ENCODE peak calls at places on chromosomes 5 and 9, in seven cellular contexts. L is IMR-90, M is body of pancreas, Q is uterus, T is A549, P is prostate gland, X is right lobe of liver. N is an unnamed sample. For H3K4me1, the result is how much of the 10 kb centered on the place peaks cover.

GRCh38 chr5:132237141-132237540 is 9.5 kb upstream of the P4HA2 start:
- DNase-seq in M (no peak), P (no peak), T (no peak), X (no peak), Q (no peak), L (peak), N (no peak)

GRCh38 chr5:121630402-121630801 is 221.3 kb upstream of the FTMT start:
- DNase-seq in M (no peak), T (no peak), Q (no peak), L (peak), P (no peak), X (no peak), N (no peak)

GRCh38 chr5:57311251-57311650 is 137.4 kb downstream of the GPBP1 start:
- DNase-seq in P (no peak), X (no peak), T (no peak), L (no peak), Q (no peak), M (no peak), N (no peak)

GRCh38 chr5:96124589-96124988 is 162.9 kb upstream of the ELL2 start:
- DNase-seq in Q (no peak), X (no peak), T (no peak), L (peak), M (no peak), P (no peak), N (no peak)

GRCh38 chr5:146710348-146710747 is 168.2 kb downstream of the PPP2R2B start:
- DNase-seq in P (no peak), L (no peak), M (no peak), X (no peak), Q (no peak), T (no peak), N (no peak)

GRCh38 chr5:19771174-19771835 is 216.7 kb downstream of the CDH18 start:
- DNase-seq in P (no peak), T (no peak), Q (no peak), M (no peak), X (no peak), L (peak), N (no peak)

GRCh38 chr5:95317687-95318086 is 32.8 kb upstream of the MCTP1 start:
- DNase-seq in Q (no peak), L (no peak), P (peak), T (no peak), X (no peak), M (peak), N (no peak)

GRCh38 chr5:27908341-27908740 is 870.0 kb upstream of the CDH9 start:
- DNase-seq in P (no peak), X (no peak), M (no peak), T (no peak), L (no peak), Q (no peak), N (no peak)

GRCh38 chr9:98809311-98810105 is 2.0 kb downstream of the GALNT12 start:
- DNase-seq in T (no peak), Q (no peak), P (no peak), X (no peak), L (no peak), M (peak), N (no peak)

GRCh38 chr5:146623009-146623408 is 107.0 kb upstream of the GPR151 start:
- DNase-seq in P (no peak), L (no peak), T (no peak), M (no peak), Q (no peak), X (no peak), N (no peak)

GRCh38 chr5:39009280-39009679 is 64.9 kb downstream of the RICTOR start:
- DNase-seq in M (no peak), T (no peak), L (no peak), X (no peak), Q (no peak), P (no peak), N (no peak)

GRCh38 chr5:150500905-150501304 is 7.0 kb upstream of the NDST1 start:
- DNase-seq in T (no peak), Q (no peak), X (no peak), P (no peak), L (no peak), M (no peak), N (no peak)

GRCh38 chr5:150498501-150498900 is 9.4 kb upstream of the NDST1 start:
- DNase-seq in M (no peak), T (no peak), L (no peak), X (no peak), P (no peak), Q (no peak), N (no peak)

GRCh38 chr5:150498971-150499370 is 9.0 kb upstream of the NDST1 start:
- DNase-seq in T (no peak), P (no peak), L (no peak), Q (no peak), M (no peak), X (no peak), N (no peak)

GRCh38 chr5:150500328-150500841 is 7.5 kb upstream of the NDST1 start:
- DNase-seq in L (no peak), Q (no peak), T (no peak), X (no peak), M (no peak), P (no peak), N (peak)

DNA sequence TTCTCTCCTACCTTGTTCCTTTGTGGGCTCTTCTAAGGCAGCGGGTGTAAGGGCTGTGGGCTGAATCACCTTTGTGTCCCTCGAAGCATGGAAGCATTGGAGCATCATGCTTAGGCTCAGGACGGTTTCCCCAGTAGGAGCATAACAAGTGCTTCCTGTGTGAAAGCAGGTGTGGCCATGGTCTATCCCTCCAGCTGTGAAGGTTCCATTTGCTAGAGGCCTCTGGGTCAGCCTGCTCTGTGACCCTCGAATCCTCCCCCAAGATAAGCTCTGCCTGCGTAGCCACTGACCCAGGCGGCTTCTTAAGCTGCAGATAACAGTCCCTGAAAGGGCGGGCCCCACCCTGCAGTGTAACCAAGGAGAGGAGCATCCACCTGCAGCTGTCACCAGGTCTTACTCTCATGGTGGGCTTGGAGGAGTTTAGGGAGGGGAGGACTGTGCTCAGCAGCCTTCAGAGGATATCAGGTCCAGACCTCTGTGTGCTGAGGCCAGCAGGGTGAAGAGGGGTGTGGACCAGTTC is 8.4 kb upstream of the NDST1 start:
- DNase-seq in T (no peak), P (no peak), M (no peak), X (no peak), L (no peak), Q (no peak), N (no peak)
- H3K4me1 ChIP-seq in T (half or more), P (under half), M (half or more), X (half or more), L (half or more), Q (under half), N (half or more)

GRCh38 chr5:115844321-115844817 is 2.6 kb downstream of the AP3S1 start:
- DNase-seq in Q (no peak), T (no peak), M (no peak), P (no peak), X (no peak), L (no peak), N (no peak)

GRCh38 chr5:115850771-115851416 is 9.2 kb downstream of the AP3S1 start:
- DNase-seq in M (no peak), Q (no peak), L (peak), P (no peak), X (no peak), T (no peak), N (no peak)

GRCh38 chr5:115849258-115849798 is 7.6 kb downstream of the AP3S1 start:
- DNase-seq in Q (no peak), M (no peak), X (no peak), T (no peak), L (no peak), P (no peak), N (no peak)

GRCh38 chr5:115843444-115844130 is 1.9 kb downstream of the AP3S1 start:
- DNase-seq in T (no peak), X (no peak), Q (no peak), M (no peak), L (no peak), P (no peak), N (no peak)

GRCh38 chr5:115847290-115847689 is 5.6 kb downstream of the AP3S1 start:
- DNase-seq in T (no peak), Q (no peak), P (no peak), M (no peak), L (no peak), X (no peak), N (no peak)
- H3K27ac ChIP-seq in T (no peak), Q (no peak), P (no peak), M (no peak), L (no peak), X (no peak), N (no peak)

GRCh38 chr5:6765612-6766525 is 52.6 kb downstream of the TENT4A start:
- DNase-seq in T (peak), M (peak), L (peak), X (peak), P (peak), Q (peak), N (peak)
- TF ChIP-seq POLR2A in T (peak), M (no peak), L (no peak), X (no peak), P (no peak), Q (no peak), N (no peak)

DNA sequence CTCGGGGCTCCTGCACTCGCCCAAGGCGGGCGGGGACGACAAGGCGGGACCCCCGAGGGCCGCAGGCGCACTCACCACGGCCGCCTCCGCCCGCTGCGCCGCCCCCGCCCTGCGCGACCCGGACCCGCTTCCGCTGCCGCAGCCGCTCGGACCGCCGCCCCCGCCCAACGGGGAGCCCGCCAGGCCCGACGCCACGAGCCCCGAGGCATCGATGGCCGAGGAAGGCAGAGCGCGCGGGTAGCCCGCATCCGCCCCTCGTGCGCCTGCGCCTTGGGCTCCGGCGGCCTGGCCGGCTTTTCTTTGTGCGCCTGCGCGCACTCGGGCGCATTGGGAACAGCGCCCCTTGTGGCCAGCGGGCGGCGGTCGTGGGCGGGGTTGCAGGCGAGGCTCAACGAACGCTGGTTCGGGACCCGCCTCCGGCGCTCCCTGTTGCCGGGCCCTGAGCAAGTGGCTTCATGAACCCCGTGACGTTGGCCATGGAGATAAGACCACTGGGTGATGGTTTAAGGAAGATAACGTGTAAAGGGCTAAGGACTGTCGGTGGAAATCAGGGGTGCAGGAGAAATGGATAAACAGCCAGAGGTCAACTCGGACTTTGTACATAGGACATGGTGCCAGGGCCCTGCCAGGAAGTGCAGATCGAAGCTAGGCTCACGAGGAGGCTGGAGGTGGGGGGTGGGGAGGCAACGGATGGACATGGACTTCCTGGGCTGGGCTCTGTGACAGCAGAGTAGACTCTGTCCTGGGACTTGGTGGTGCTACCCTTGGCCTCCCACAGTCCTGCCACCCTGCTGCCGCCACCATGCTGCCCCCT is at the start of the genes C8G and FBXW5:
- DNase-seq in Q (peak), T (peak), P (peak), L (peak), M (peak), X (peak), N (peak)
- H3K4me1 ChIP-seq in Q (under half), T (under half), P (under half), L (under half), M (under half), X (under half), N (half or more)

GRCh38 chr9:89465726-89466308 is 32.1 kb downstream of the SEMA4D start:
- DNase-seq in Q (no peak), L (no peak), P (no peak), X (no peak), M (no peak), T (no peak), N (peak)
- H3K27ac ChIP-seq in Q (no peak), L (no peak), P (no peak), X (no peak), M (no peak), T (no peak), N (no peak)

DNA sequence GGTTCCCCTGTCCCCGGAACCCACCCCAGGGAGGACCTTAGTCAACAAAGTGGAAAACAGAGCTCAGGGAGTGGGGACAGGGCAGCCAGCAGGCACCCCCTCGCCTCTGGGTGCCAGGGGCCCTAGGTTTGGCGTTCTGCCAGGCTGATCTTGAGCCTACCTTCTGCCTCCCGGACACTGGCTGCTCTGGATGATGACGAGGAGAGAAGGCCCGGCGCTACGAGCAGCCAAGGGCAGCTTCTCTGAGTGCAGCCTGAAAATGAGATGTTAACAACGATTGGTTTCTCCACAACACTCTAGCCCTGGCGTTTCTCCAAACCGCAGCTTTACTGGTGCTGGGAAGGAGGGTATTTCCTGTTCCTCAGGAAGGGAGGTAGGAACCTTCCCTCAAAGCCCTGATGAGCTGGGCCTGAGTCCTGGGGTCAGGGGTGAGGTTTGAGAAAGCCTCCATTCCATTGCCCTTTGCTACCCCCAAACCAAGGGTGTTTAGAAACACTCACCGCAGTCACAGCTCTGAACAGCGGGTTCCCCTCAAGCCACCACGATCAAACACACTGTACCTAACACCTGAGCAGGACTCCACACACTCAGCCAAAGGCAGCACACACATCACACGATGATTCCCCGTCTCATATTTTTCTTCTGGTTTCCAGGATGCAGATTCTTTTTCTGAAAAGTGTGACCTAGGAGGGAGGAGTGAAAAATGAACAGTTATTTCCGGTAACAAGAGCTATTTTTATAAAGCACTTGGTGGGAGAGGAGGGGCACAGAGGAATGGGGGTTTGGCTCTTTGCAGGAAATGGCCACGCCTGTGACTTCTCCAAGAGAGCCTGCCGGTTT is at the start of gene STING1:
- DNase-seq in X (peak), P (peak), M (peak), Q (peak), T (no peak), L (peak), N (peak)
- TF ChIP-seq POLR2A in X (no peak), P (peak), M (no peak), Q (no peak), T (no peak), L (no peak), N (no peak)

DNA sequence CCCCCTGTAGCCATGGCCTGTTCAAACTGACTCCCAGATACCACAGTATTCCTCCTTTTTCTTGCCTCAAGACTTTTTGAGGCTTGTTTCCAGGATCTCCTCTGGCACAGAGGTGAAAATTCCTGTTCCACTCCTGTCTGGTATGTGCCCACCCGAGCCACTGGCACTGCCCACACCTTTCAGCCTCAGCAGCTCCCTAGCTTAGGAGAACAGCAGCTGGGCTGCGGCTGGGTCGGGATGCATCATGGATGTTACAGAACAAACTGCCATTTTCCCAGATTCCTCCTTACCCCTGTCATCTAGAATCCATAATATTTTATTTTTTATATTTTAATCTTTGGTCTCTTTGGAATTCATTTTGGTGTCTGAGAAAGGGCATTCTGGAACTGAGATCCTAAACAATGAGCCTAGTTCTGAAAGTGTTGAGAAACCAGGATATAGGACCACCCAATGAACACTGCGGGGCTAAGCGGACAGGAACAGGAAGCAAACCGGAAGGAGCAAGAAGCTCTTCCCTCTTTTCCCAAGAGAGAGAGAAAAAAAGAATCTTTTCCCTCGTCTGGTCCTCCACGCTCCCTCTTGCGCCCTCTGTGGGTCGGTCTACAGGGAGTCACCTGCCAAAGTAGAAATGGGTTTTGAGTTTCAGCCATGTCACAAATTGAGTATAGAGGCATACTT is 12.5 kb downstream of the OR2S2 start:
- DNase-seq in X (peak), T (peak), P (peak), L (peak), M (peak), Q (peak), N (peak)
- H3K4me1 ChIP-seq in X (under half), T (under half), P (under half), L (under half), M (under half), Q (under half), N (under half)